ENCODE peak calls at places on chromosomes 12 and 14, in four cellular contexts. I is PC-3, K is right atrium auricular region, J is occipital lobe. A is an unnamed sample.

GRCh38 chr14:68961361-68961760 is 17.7 kb downstream of the ACTN1 start:
- DNase-seq in I (no peak), K (no peak), J (no peak), A (no peak)

GRCh38 chr12:104462931-104463339 is 6.2 kb downstream of the CHST11 start:
- DNase-seq in K (no peak), I (no peak), J (no peak), A (no peak)

GRCh38 chr12:61308220-61308619 is 952.0 kb upstream of the USP15 start:
- DNase-seq in K (no peak), I (no peak), J (no peak), A (no peak)

GRCh38 chr12:89636054-89636775 is 72.4 kb downstream of the ATP2B1 start:
- DNase-seq in K (no peak), I (peak; percentile 77), J (no peak), A (no peak)

GRCh38 chr12:110001596-110001995 is 2.4 kb downstream of the ANKRD13A start:
- DNase-seq in J (no peak), I (peak; percentile 87), K (no peak), A (no peak)

GRCh38 chr12:108821407-108822397 is 35.7 kb downstream of the SSH1 start:
- DNase-seq in I (no peak), J (no peak), K (no peak), A (no peak)

GRCh38 chr12:126069549-126070165 is 1004.4 kb downstream of the AACS start:
- DNase-seq in J (no peak), K (no peak), I (peak; percentile 84), A (peak; percentile 84)

GRCh38 chr14:69485701-69486100 is 1.2 kb downstream of the PLEKHD1 start:
- DNase-seq in I (no peak), K (no peak), J (no peak), A (no peak)

GRCh38 chr12:81992461-81992860 is 233.3 kb upstream of the PPFIA2 start:
- DNase-seq in K (no peak), I (no peak), J (no peak), A (peak; percentile 44)

GRCh38 chr12:57224278-57224972 is 5.1 kb upstream of the SHMT2 start:
- DNase-seq in I (no peak), K (no peak), J (no peak), A (no peak)

GRCh38 chr14:48814562-48814961 is 771.6 kb downstream of the RPS29 start:
- DNase-seq in K (no peak), I (no peak), J (no peak), A (no peak)

GRCh38 chr12:9064201-9064814 is 51.4 kb downstream of the A2M start:
- DNase-seq in I (peak; percentile 59), K (peak; percentile 69), J (peak; percentile 67), A (peak; percentile 59)

GRCh38 chr14:94045101-94045500 is 19.0 kb downstream of the OTUB2 start:
- DNase-seq in J (no peak), I (no peak), K (no peak), A (no peak)

GRCh38 chr12:12115531-12115930 is 44.8 kb downstream of the BCL2L14 start:
- DNase-seq in I (no peak), K (no peak), J (no peak), A (no peak)

GRCh38 chr12:89556976-89557375 is 31.1 kb upstream of the POC1B start:
- DNase-seq in I (peak; percentile 53), K (no peak), J (no peak), A (peak; percentile 76)

GRCh38 chr12:90851800-90852718 is 102.9 kb downstream of the CCER1 start:
- DNase-seq in I (peak; percentile 24), J (no peak), K (no peak), A (peak; percentile 34)

GRCh38 chr12:101780599-101780998 is 41.3 kb upstream of the SYCP3 start:
- DNase-seq in K (no peak), I (no peak), J (no peak), A (no peak)

GRCh38 chr12:122888232-122888752 is 7.6 kb downstream of the VPS37B start:
- DNase-seq in J (no peak), K (peak; percentile 69), I (peak; percentile 90), A (peak; percentile 97)

GRCh38 chr14:34766611-34767010 is 52.2 kb upstream of the CFL2 start:
- DNase-seq in J (no peak), I (no peak), K (no peak), A (no peak)

GRCh38 chr12:42741771-42742510 is 152.4 kb upstream of the PRICKLE1 start:
- DNase-seq in K (no peak), I (peak; percentile 79), J (no peak), A (no peak)

GRCh38 chr12:108930155-108930554 is 50.3 kb downstream of the DAO start:
- DNase-seq in I (no peak), K (no peak), J (no peak), A (no peak)

GRCh38 chr14:39102265-39102968 is 618 bp downstream of the SEC23A start:
- DNase-seq in K (no peak), J (no peak), I (peak; percentile 42), A (peak; percentile 73)

GRCh38 chr12:106760184-106760531 is 14.3 kb upstream of the RIC8B start:
- DNase-seq in I (no peak), K (no peak), J (no peak), A (no peak)

GRCh38 chr12:45660330-45660729 is 69.2 kb upstream of the ARID2 start:
- DNase-seq in J (no peak), K (no peak), I (peak; percentile 91), A (no peak)

GRCh38 chr14:51079085-51079484 is 15.8 kb downstream of the TRIM9 start:
- DNase-seq in K (no peak), J (no peak), I (no peak), A (peak; percentile 10)

GRCh38 chr14:55398679-55399078 is 13.0 kb downstream of the ATG14 start:
- DNase-seq in J (no peak), I (peak; percentile 99), K (no peak), A (no peak)